ENCODE peak calls at places on chromosomes 6 and 20, in eight cellular contexts. B is uterus, A is adrenal gland, L is tibial nerve, D is A549, H is spleen, Q is GM12892, I is stomach. O is an unnamed sample.

GRCh38 chr6:118565317-118565960 is 17.3 kb downstream of the PLN start:
- DNase-seq in B (no peak), A (no peak), L (no peak), D (peak; percentile 69), H (no peak), Q (peak; percentile 9), I (no peak), O (no peak)

GRCh38 chr6:168244961-168245551 is 74.5 kb downstream of the DACT2 start:
- DNase-seq in B (no peak), A (no peak), L (no peak), D (no peak), H (no peak), Q (no peak), I (no peak), O (no peak)

GRCh38 chr20:64080013-64080812 is at the start of gene OPRL1:
- DNase-seq in B (no peak), A (peak; percentile 55), L (no peak), D (no peak), H (peak; percentile 96), Q (no peak), I (no peak), O (no peak)

GRCh38 chr20:45911486-45912343 is at the start of gene PLTP:
- DNase-seq in B (peak; percentile 83), A (peak; percentile 77), L (peak; percentile 60), D (no peak), H (peak; percentile 87), Q (no peak), I (peak; percentile 58), O (peak; percentile 92)

GRCh38 chr6:1890071-1890470 is 280.4 kb downstream of the FOXC1 start:
- DNase-seq in B (no peak), A (no peak), L (no peak), D (no peak), H (no peak), Q (no peak), I (no peak), O (no peak)

GRCh38 chr20:58117944-58118343 is 110.5 kb downstream of the ANKRD60 start:
- DNase-seq in B (no peak), A (no peak), L (no peak), D (no peak), H (no peak), Q (no peak), I (no peak), O (no peak)

GRCh38 chr6:134729590-134729989 is 220.3 kb downstream of the ALDH8A1 start:
- DNase-seq in B (no peak), A (no peak), L (no peak), D (no peak), H (no peak), Q (no peak), I (no peak), O (no peak)

GRCh38 chr6:36938536-36938935 is 16.0 kb upstream of the PI16 start:
- DNase-seq in B (no peak), A (peak; percentile 11), L (no peak), D (no peak), H (no peak), Q (no peak), I (no peak), O (no peak)

GRCh38 chr6:98054453-98054852 is 771.4 kb upstream of the MMS22L start:
- DNase-seq in B (no peak), A (no peak), L (no peak), D (no peak), H (no peak), Q (no peak), I (no peak), O (no peak)

GRCh38 chr6:161411265-161411944 is 137.5 kb upstream of the AGPAT4 start:
- DNase-seq in B (no peak), A (no peak), L (no peak), D (peak; percentile 25), H (no peak), Q (no peak), I (no peak), O (no peak)

GRCh38 chr6:137119196-137120104 is 54.0 kb downstream of the IL22RA2 start:
- DNase-seq in B (no peak), A (no peak), L (no peak), D (peak; percentile 6), H (no peak), Q (no peak), I (no peak), O (no peak)

GRCh38 chr6:27605401-27606342 is 132.8 kb upstream of the ZNF184 start:
- DNase-seq in B (no peak), A (no peak), L (no peak), D (peak; percentile 91), H (no peak), Q (no peak), I (no peak), O (no peak)

GRCh38 chr20:15814903-15815302 is 758.3 kb downstream of the KIF16B start:
- DNase-seq in B (no peak), A (no peak), L (no peak), D (no peak), H (no peak), Q (no peak), I (no peak), O (no peak)

GRCh38 chr20:9912858-9913434 is 74.1 kb upstream of the PAK5 start:
- DNase-seq in B (peak; percentile 22), A (peak; percentile 62), L (peak; percentile 53), D (peak; percentile 57), H (no peak), Q (no peak), I (peak; percentile 56), O (no peak)

GRCh38 chr20:62236674-62236996 is 1.7 kb upstream of the OSBPL2 start:
- DNase-seq in B (no peak), A (no peak), L (no peak), D (no peak), H (no peak), Q (no peak), I (no peak), O (no peak)
- TF ChIP-seq POLR2A in B (no peak), A (no peak), L (no peak), D (no peak), H (no peak), Q (no peak), I (no peak), O (no peak)

DNA sequence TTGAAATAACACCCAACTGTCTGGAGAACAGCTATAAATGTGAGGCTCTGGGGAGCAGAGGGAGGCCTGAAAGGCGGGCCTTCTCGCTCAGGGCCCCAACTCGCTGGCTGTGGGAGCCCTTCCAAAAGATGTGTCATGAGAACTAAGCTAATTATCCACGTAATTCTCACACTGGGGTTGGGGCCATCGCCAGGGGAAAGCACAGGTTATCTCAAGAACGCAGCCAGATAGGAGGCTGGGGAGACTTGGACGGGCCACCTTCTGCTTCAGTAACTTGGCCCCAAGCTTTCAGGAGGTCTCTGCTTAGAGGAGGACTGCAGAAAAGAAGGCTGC is 1.6 kb downstream of the PXDC1 start:
- DNase-seq in B (peak; percentile 78), A (peak; percentile 48), L (peak; percentile 80), D (no peak), H (no peak), Q (no peak), I (peak; percentile 71), O (peak; percentile 91)
- TF ChIP-seq POLR2A in B (no peak), A (no peak), L (no peak), D (no peak), H (no peak), Q (no peak), I (no peak), O (no peak)

DNA sequence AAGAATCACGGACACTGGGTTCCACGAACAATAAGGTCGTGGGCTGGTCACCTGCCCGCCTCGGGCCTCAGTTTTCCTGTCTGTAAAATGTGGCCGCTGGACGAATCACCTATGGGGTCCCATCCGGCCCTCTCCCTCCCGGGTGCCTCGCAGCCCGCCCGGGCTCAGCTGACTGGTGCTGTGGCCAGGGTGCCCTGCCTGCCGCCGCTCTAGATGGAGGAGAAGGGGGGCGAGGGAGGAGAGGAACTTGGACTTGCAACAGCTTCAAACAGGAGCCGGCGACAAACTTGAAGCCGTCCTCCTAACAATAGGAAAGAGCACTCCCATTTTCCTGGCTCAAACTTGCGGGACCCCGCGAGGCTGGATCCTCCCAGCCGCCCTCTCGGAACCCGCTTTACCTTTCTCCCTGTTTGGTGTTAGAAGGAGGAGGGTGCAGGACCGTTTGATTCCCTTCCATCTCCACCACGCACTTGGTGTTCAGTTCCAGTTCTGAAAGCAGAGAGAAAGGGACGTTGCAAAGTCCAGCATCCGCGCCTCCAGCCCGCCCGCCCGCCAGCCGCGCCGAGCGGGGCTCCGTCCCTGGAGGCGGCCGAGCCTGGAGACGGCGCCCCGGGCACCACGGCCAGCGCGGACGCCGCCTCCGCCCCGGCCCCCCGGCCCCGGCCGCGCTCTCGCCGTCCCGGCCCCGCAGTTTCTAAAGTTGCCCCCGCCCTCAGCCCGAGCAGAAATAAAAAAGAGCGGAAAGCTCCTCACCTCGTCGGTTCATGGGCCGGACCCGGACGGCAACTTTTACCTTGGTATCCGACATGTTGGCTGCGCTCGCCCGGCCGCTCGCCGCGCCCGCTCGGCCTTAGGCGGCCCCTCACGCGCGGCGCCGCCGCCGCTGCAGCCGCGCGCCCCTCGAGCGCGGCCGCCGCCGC is 519 bp downstream of the KIF13A start:
- DNase-seq in B (peak; percentile 53), A (peak; percentile 81), L (peak; percentile 56), D (peak; percentile 47), H (peak; percentile 92), Q (peak; percentile 34), I (peak; percentile 52), O (peak; percentile 86)
- TF ChIP-seq POLR2A in B (no peak), A (peak; percentile 62), L (peak; percentile 28), D (no peak), H (no peak), Q (no peak), I (no peak), O (peak; percentile 33)

GRCh38 chr6:158002951-158003853 is 21.5 kb downstream of the SYNJ2 start:
- DNase-seq in B (peak; percentile 80), A (peak; percentile 41), L (peak; percentile 66), D (no peak), H (peak; percentile 48), Q (no peak), I (no peak), O (peak; percentile 87)
- TF ChIP-seq POLR2A in B (peak; percentile 44), A (no peak), L (no peak), D (no peak), H (no peak), Q (no peak), I (no peak), O (no peak)

DNA sequence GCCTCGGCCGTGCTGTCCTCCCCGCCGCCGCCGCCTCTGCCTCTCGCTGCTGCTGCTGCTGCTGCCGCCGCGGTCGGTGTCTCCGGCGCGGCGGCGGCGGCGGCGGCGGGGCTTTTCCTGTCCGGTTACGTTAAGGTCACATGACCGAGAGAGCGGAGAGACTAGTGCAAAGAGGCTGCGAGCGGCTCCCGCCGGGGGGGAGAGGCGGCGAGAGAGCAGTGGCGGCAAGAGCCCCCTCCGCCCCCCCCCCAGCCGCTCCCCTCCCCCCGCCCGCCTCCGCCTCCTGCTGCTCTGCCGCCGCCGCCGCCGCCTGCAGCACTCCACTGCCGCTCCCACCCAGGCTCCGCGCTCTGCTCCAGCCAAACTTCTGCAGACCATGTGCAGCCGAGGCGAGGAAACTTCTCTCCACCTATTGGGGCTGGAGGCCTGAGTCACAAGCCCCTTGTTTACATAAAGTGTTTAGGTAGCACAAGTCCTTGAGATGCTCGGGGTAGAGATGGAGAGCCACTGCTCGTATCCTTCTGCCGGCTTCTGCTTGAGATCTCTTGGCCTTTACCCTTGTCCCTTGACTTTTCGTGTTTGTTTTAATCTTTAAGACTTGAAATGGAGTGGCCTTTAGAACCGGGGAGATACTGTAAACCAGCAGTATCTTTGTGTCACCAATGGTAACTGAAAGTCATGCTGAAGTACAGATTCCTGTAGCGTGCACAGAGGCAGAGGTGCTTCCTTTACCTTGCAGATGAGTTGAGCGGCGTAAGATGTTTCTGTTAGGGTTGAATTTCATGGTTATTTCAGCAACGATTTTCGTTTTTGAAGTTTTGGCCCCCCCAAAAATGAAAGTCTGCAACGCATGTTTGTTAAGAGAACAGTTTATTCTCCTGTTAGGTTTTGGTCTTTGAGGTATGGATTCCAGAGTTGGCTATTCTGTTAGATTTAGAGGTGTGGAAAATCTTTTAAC is at the start of gene ZBTB2:
- DNase-seq in B (peak; percentile 68), A (peak; percentile 74), L (peak; percentile 61), D (peak; percentile 79), H (peak; percentile 94), Q (peak; percentile 39), I (peak; percentile 64), O (peak; percentile 87)
- TF ChIP-seq POLR2A in B (no peak), A (peak; percentile 46), L (no peak), D (peak; percentile 18), H (no peak), Q (peak; percentile 4), I (no peak), O (no peak)